ENCODE peak calls at places on chromosomes 11 and 22, in eight cellular contexts. L is CD4-positive, alpha-beta T cell; M is heart right ventricle; J is GM06990; D is BJ; W is AG09309; E is omental fat pad; F is progenitor cell of endocrine pancreas. P is an unnamed sample.

GRCh38 chr22:45976351-45977002 is 485 bp downstream of the WNT7B start:
- DNase-seq in J (no peak), E (no peak), D (no peak), W (no peak), F (no peak), M (no peak), L (no peak), P (no peak)

GRCh38 chr11:105372214-105372613 is 232.6 kb upstream of the CARD18 start:
- DNase-seq in M (no peak), F (no peak), L (no peak), W (no peak), D (no peak), J (no peak), E (no peak), P (no peak)

GRCh38 chr11:115869780-115870431 is 365.7 kb upstream of the CADM1 start:
- DNase-seq in M (no peak), D (no peak), L (no peak), F (no peak), W (no peak), J (peak), E (no peak), P (peak)

GRCh38 chr11:107457205-107457557 is 444 bp downstream of the CWF19L2 start:
- DNase-seq in M (no peak), L (no peak), W (no peak), E (no peak), D (no peak), J (peak), F (no peak), P (peak)

GRCh38 chr11:86248609-86249008 is 4.1 kb downstream of the EED start:
- DNase-seq in D (no peak), M (no peak), E (no peak), J (no peak), L (no peak), F (no peak), W (no peak), P (no peak)

GRCh38 chr22:31650391-31650790 is 11.6 kb downstream of the PISD start:
- DNase-seq in F (no peak), M (no peak), D (peak), L (no peak), W (peak), J (no peak), E (no peak), P (no peak)

GRCh38 chr11:73916435-73916834 is 34.4 kb upstream of the DNAJB13 start:
- DNase-seq in M (no peak), F (no peak), E (no peak), D (no peak), J (no peak), W (no peak), L (no peak), P (no peak)

GRCh38 chr11:102244681-102245409 is 72.4 kb upstream of the BIRC3 start:
- DNase-seq in W (no peak), E (no peak), F (no peak), M (no peak), L (no peak), J (no peak), D (peak), P (no peak)

GRCh38 chr11:102911758-102912481 is 37.1 kb upstream of the MMP12 start:
- DNase-seq in F (no peak), E (no peak), D (no peak), W (no peak), M (no peak), J (no peak), L (no peak), P (no peak)

GRCh38 chr22:33743756-33744155 is 176.5 kb downstream of the LARGE1 start:
- DNase-seq in D (no peak), W (no peak), M (no peak), E (no peak), L (no peak), J (no peak), F (no peak), P (no peak)

GRCh38 chr11:72239849-72240460 is 4.0 kb downstream of the PHOX2A start:
- DNase-seq in E (no peak), L (no peak), J (no peak), W (no peak), M (peak), F (no peak), D (no peak), P (no peak)

GRCh38 chr11:17609536-17610401 is 62.7 kb downstream of the OTOG start:
- DNase-seq in D (no peak), F (no peak), L (no peak), E (no peak), M (no peak), W (no peak), J (no peak), P (no peak)

GRCh38 chr11:3093281-3094191 is 36.3 kb upstream of the CARS1 start:
- DNase-seq in J (no peak), W (no peak), F (no peak), D (no peak), L (no peak), E (no peak), M (no peak), P (peak)

GRCh38 chr22:31039393-31039792 is 41.7 kb upstream of the SMTN start:
- DNase-seq in J (no peak), F (no peak), E (no peak), M (peak), D (peak), W (peak), L (no peak), P (no peak)

GRCh38 chr11:117605331-117605730 is 191.7 kb downstream of the DSCAML1 start:
- DNase-seq in F (no peak), D (no peak), J (no peak), L (no peak), W (no peak), E (no peak), M (no peak), P (no peak)

GRCh38 chr11:44797051-44797450 is 70.3 kb downstream of the TSPAN18 start:
- DNase-seq in D (no peak), W (no peak), E (no peak), M (no peak), L (no peak), J (no peak), F (no peak), P (no peak)

GRCh38 chr11:79902493-79902892 is 461.7 kb upstream of the TENM4 start:
- DNase-seq in E (no peak), W (no peak), M (no peak), D (no peak), F (no peak), L (no peak), J (no peak), P (no peak)

GRCh38 chr11:2886191-2886894 is 768 bp upstream of the CDKN1C start:
- DNase-seq in W (no peak), M (peak), F (peak), J (no peak), D (no peak), L (no peak), E (no peak), P (no peak)

GRCh38 chr22:46911341-46911740 is 148.9 kb downstream of the TBC1D22A start:
- DNase-seq in D (no peak), J (no peak), W (no peak), F (no peak), L (no peak), M (no peak), E (no peak), P (no peak)

GRCh38 chr11:40380871-40381270 is 1078.6 kb downstream of the LRRC4C start:
- DNase-seq in W (no peak), D (no peak), E (no peak), F (no peak), J (no peak), L (no peak), M (no peak), P (no peak)

GRCh38 chr11:19367051-19367709 is 126.4 kb upstream of the E2F8 start:
- DNase-seq in E (no peak), W (no peak), D (no peak), L (no peak), M (no peak), J (no peak), F (no peak), P (no peak)

GRCh38 chr11:127789887-127790286 is 789.3 kb upstream of the KIRREL3 start:
- DNase-seq in J (no peak), M (no peak), F (no peak), L (no peak), D (no peak), W (no peak), E (no peak), P (no peak)

GRCh38 chr22:45201678-45202332 is 38.1 kb downstream of the NUP50 start:
- DNase-seq in F (no peak), W (peak), E (no peak), L (no peak), J (no peak), M (no peak), D (peak), P (no peak)

GRCh38 chr22:19705181-19705934 is 8.9 kb upstream of the SEPTIN5 start:
- DNase-seq in L (no peak), J (no peak), M (no peak), F (no peak), E (no peak), W (no peak), D (no peak), P (peak)

GRCh38 chr22:40603088-40603605 is 33.4 kb downstream of the MRTFA start:
- DNase-seq in W (no peak), E (no peak), F (no peak), M (no peak), J (no peak), L (no peak), D (no peak), P (no peak)

GRCh38 chr11:108135845-108136599 is 14.7 kb downstream of the ACAT1 start:
- DNase-seq in J (no peak), E (no peak), W (no peak), M (no peak), L (no peak), F (no peak), D (no peak), P (peak)

GRCh38 chr11:94731921-94732601 is 36.1 kb upstream of the AMOTL1 start:
- DNase-seq in E (no peak), L (no peak), M (peak), W (peak), J (no peak), F (no peak), D (peak), P (no peak)

GRCh38 chr22:33163815-33164214 is 105.6 kb upstream of the SYN3 start:
- DNase-seq in D (no peak), L (no peak), J (no peak), M (no peak), F (no peak), W (no peak), E (no peak), P (no peak)

GRCh38 chr22:20786048-20786447 is 12.1 kb downstream of the SERPIND1 start:
- DNase-seq in F (no peak), L (no peak), D (no peak), E (no peak), J (no peak), W (no peak), M (no peak), P (no peak)

GRCh38 chr11:60699282-60699681 is at the start of gene MS4A8:
- DNase-seq in J (no peak), W (no peak), F (no peak), L (no peak), M (no peak), E (no peak), D (no peak), P (no peak)

GRCh38 chr11:116199182-116199581 is 573.6 kb downstream of the BUD13 start:
- DNase-seq in L (no peak), W (no peak), E (no peak), M (peak), J (no peak), D (no peak), F (no peak), P (no peak)

GRCh38 chr11:73201249-73201648 is 16.8 kb upstream of the P2RY2 start:
- DNase-seq in W (no peak), F (no peak), E (no peak), L (no peak), M (no peak), J (no peak), D (no peak), P (no peak)

GRCh38 chr11:74937696-74938475 is 11.0 kb downstream of the XRRA1 start:
- DNase-seq in F (no peak), J (no peak), W (no peak), D (no peak), L (no peak), E (no peak), M (no peak), P (no peak)

GRCh38 chr11:64314805-64315561 is 2.4 kb downstream of the TRMT112 start:
- DNase-seq in M (no peak), J (no peak), D (no peak), L (no peak), F (no peak), E (no peak), W (no peak), P (no peak)
- TF ChIP-seq CTCF in M (no peak), J (no peak), D (no peak), L (no peak), F (no peak), E (no peak), W (no peak), P (no peak)

GRCh38 chr11:13134886-13135285 is 125.8 kb downstream of the RASSF10 start:
- DNase-seq in E (no peak), J (no peak), M (no peak), L (no peak), F (no peak), D (no peak), W (no peak), P (no peak)
- TF ChIP-seq CTCF in E (no peak), J (no peak), M (no peak), L (no peak), F (no peak), D (no peak), W (no peak), P (no peak)

GRCh38 chr22:23233084-23233501 is 52.8 kb downstream of the BCR start:
- DNase-seq in F (no peak), M (no peak), J (no peak), D (no peak), L (no peak), W (no peak), E (no peak), P (no peak)
- TF ChIP-seq CTCF in F (no peak), M (no peak), J (no peak), D (peak), L (no peak), W (no peak), E (no peak), P (no peak)

DNA sequence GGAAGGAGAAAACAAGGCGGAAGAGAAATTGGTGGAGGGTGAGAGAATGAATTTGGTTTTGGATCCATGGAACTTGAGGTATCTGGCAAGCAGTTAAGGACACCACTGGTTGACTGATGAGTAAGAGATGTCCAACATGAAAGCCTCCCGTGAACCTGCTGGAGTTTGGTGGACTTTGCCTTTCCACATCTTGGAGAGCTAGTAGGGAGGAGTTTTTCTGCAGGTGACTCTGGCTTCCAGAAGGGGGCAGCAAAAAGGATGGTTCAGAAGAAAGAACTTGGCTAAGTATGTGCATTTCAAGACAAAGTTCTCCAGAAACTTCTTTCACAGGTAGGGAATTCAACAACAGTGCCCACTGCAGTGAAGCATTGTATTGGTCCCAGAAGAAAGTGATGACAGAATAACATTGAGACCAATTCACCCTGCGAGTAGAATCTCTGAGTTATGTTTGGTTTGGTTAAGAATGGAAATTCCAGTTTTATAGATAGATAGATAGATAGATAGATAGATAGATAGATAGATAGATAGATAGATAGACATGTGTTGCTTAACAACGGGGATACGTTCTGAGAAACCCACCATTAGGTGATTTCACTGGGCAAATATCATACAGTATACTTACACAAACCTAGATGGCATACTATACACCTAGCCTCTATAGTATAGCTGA is 28.5 kb downstream of the DCDC1 start:
- DNase-seq in M (no peak), W (no peak), J (no peak), D (no peak), F (no peak), L (no peak), E (no peak), P (peak)
- TF ChIP-seq CTCF in M (peak), W (peak), J (peak), D (peak), F (peak), L (peak), E (no peak), P (peak)

DNA sequence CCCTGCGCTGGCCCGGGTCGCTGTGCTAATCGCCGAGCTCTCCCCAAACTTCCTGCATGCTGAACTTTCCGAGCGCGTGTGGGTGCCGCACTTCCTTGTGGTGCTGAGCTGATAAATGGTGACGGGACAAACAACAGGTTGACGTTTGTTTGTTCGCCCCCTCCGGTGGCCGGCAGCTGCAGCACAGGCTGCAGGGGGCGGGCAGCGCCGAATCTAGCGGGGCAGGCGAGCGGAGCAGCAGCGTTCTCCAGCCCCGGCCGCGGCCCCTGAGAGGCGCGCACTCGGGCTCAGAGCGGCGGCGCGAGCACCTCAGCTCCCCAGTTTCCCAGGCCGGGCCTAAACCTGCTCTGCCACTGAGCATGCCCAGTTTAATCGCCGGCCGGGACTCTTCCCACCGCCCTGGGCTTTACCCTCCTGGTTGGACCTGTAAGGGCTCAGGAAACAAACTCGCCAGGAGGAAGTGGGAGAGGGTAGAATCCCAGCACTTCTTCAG is at the start of gene PDGFD:
- DNase-seq in M (peak), F (peak), W (no peak), L (no peak), J (peak), D (no peak), E (no peak), P (peak)
- TF ChIP-seq CTCF in M (peak), F (peak), W (no peak), L (no peak), J (peak), D (peak), E (no peak), P (peak)

DNA sequence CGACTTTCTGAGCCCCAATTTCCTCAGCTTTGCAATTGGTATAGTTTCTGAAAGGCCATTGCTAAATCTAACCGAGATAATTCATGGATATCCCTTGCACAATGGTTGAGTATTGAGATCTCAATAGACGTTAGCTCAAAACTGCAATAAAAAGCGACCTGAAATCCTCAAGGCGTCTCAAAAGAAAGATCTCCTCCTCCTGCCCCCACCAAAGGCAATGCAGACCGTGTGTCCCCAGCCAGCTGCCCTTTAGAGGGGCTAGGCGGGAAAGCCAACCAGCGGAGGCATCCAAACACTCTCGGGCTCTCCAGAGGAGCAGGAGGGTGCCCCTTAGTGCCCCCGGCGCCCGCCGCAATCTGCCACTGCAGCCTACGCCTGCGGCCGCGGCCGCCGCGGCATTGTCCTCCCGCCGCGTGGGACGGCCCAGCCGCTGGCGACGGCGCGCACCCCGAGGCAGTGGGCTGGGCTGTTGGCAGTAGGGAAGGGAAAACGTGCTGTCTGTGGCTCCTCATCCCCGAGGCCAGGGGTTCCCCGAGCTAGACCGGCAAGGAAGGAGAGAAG is 1.4 kb upstream of the SLC6A5 start:
- DNase-seq in E (no peak), L (no peak), D (no peak), M (no peak), J (no peak), F (no peak), W (no peak), P (no peak)
- TF ChIP-seq CTCF in E (no peak), L (no peak), D (no peak), M (no peak), J (no peak), F (no peak), W (no peak), P (no peak)

GRCh38 chr11:89016214-89016613 is 49.6 kb downstream of the GRM5 start:
- DNase-seq in D (no peak), E (no peak), M (no peak), F (no peak), L (no peak), W (no peak), J (no peak), P (no peak)
- TF ChIP-seq CTCF in D (no peak), E (no peak), M (no peak), F (no peak), L (no peak), W (no peak), J (no peak), P (no peak)

DNA sequence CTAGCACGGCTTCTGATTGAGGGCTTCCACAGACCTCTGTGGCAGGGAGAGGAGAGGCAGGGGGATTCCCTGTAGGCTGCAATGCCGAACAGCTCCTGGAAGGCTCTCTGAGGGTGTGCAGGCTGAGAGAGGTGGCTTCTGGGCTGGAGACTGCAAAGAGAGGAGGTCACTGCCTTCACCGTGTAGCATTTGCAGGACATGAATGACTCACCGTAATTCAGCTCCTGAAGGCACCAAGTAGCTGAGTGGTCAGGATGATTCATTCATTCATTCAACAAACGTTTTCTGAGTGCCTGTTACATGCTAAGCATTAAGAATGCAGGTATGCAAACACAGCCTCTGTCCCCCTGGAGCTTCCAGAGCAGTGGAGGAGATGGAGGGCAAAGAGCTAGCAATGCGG is 18.0 kb upstream of the EIF3D start:
- DNase-seq in M (no peak), J (no peak), W (peak), L (no peak), F (no peak), D (no peak), E (no peak), P (no peak)
- TF ChIP-seq CTCF in M (no peak), J (no peak), W (no peak), L (no peak), F (no peak), D (no peak), E (no peak), P (no peak)

GRCh38 chr11:29518389-29519174 is 498.2 kb downstream of the KCNA4 start:
- DNase-seq in E (no peak), L (no peak), M (no peak), F (no peak), W (no peak), D (no peak), J (no peak), P (no peak)
- TF ChIP-seq CTCF in E (no peak), L (no peak), M (no peak), F (no peak), W (no peak), D (no peak), J (peak), P (no peak)

P was measured in GM10248.